ENCODE peak calls at places on chromosomes 13 and 19, in four cellular contexts. One of them, this sample, is unnamed.

GRCh38 chr13:41454170-41454569 is 3.2 kb upstream of the RGCC start:
- DNase-seq in gastrocnemius medialis: no peak
- DNase-seq in GM12892: no peak
- DNase-seq in endothelial cell of umbilical vein: no peak
- DNase-seq in this sample: no peak

GRCh38 chr13:32134991-32135390 is 103.4 kb downstream of the FRY start:
- DNase-seq in gastrocnemius medialis: no peak
- DNase-seq in endothelial cell of umbilical vein: no peak
- DNase-seq in GM12892: no peak
- DNase-seq in this sample: no peak

GRCh38 chr19:13117772-13118423 is at the start of gene NACC1:
- DNase-seq in endothelial cell of umbilical vein: peak; percentile 87
- DNase-seq in gastrocnemius medialis: peak; percentile 88
- DNase-seq in GM12892: peak; percentile 97
- DNase-seq in this sample: peak; percentile 95

GRCh38 chr13:99766641-99767045 is 204.9 kb downstream of the ZIC5 start:
- DNase-seq in gastrocnemius medialis: no peak
- DNase-seq in GM12892: no peak
- DNase-seq in endothelial cell of umbilical vein: no peak
- DNase-seq in this sample: no peak

GRCh38 chr13:18943273-18943672 is 238.4 kb downstream of the TUBA3C start:
- DNase-seq in GM12892: no peak
- DNase-seq in gastrocnemius medialis: no peak
- DNase-seq in endothelial cell of umbilical vein: no peak
- DNase-seq in this sample: no peak

GRCh38 chr13:113963376-113963775 is 10.5 kb downstream of the C13orf46 start:
- DNase-seq in gastrocnemius medialis: no peak
- DNase-seq in GM12892: no peak
- DNase-seq in endothelial cell of umbilical vein: no peak
- DNase-seq in this sample: no peak

GRCh38 chr13:113547248-113547971 is 37.1 kb upstream of the TFDP1 start:
- DNase-seq in gastrocnemius medialis: peak; percentile 29
- DNase-seq in endothelial cell of umbilical vein: peak; percentile 21
- DNase-seq in GM12892: no peak
- DNase-seq in this sample: no peak

GRCh38 chr19:41753159-41753558 is 2.2 kb upstream of the CEACAM6 start:
- DNase-seq in GM12892: peak; percentile 29
- DNase-seq in gastrocnemius medialis: no peak
- DNase-seq in endothelial cell of umbilical vein: peak; percentile 18
- DNase-seq in this sample: peak; percentile 57

GRCh38 chr13:27004866-27005265 is 166.7 kb downstream of the USP12 start:
- DNase-seq in GM12892: no peak
- DNase-seq in gastrocnemius medialis: no peak
- DNase-seq in endothelial cell of umbilical vein: no peak
- DNase-seq in this sample: no peak

GRCh38 chr13:42946927-42947326 is 45.1 kb downstream of the EPSTI1 start:
- DNase-seq in gastrocnemius medialis: no peak
- DNase-seq in GM12892: no peak
- DNase-seq in endothelial cell of umbilical vein: no peak
- DNase-seq in this sample: no peak

GRCh38 chr13:44726214-44726613 is 150.1 kb upstream of the TSC22D1 start:
- DNase-seq in endothelial cell of umbilical vein: no peak
- DNase-seq in gastrocnemius medialis: no peak
- DNase-seq in GM12892: no peak
- DNase-seq in this sample: no peak

GRCh38 chr13:47638627-47639026 is 362.4 kb downstream of the SUCLA2 start:
- DNase-seq in endothelial cell of umbilical vein: no peak
- DNase-seq in gastrocnemius medialis: no peak
- DNase-seq in GM12892: no peak
- DNase-seq in this sample: no peak

GRCh38 chr13:41428155-41428554 is 29.2 kb upstream of the RGCC start:
- DNase-seq in endothelial cell of umbilical vein: no peak
- DNase-seq in GM12892: no peak
- DNase-seq in gastrocnemius medialis: no peak
- DNase-seq in this sample: no peak

GRCh38 chr19:30206187-30206586 is 166.0 kb upstream of the ZNF536 start:
- DNase-seq in endothelial cell of umbilical vein: no peak
- DNase-seq in GM12892: no peak
- DNase-seq in gastrocnemius medialis: no peak
- DNase-seq in this sample: no peak

GRCh38 chr13:113448545-113448884 is 4.8 kb downstream of the ADPRHL1 start:
- DNase-seq in endothelial cell of umbilical vein: no peak
- DNase-seq in gastrocnemius medialis: peak; percentile 76
- DNase-seq in GM12892: no peak
- DNase-seq in this sample: no peak

GRCh38 chr13:41931337-41931736 is 29.6 kb downstream of the VWA8 start:
- DNase-seq in GM12892: no peak
- DNase-seq in gastrocnemius medialis: no peak
- DNase-seq in endothelial cell of umbilical vein: no peak
- DNase-seq in this sample: no peak

GRCh38 chr13:88622362-88622973 is 951.3 kb downstream of the SLITRK5 start:
- DNase-seq in GM12892: no peak
- DNase-seq in endothelial cell of umbilical vein: no peak
- DNase-seq in gastrocnemius medialis: no peak
- DNase-seq in this sample: no peak

GRCh38 chr19:46821512-46822359 is 28.9 kb downstream of the AP2S1 start:
- DNase-seq in endothelial cell of umbilical vein: no peak
- DNase-seq in gastrocnemius medialis: no peak
- DNase-seq in GM12892: peak; percentile 49
- DNase-seq in this sample: no peak

GRCh38 chr13:34654203-34654602 is 287.9 kb upstream of the NBEA start:
- DNase-seq in GM12892: no peak
- DNase-seq in gastrocnemius medialis: no peak
- DNase-seq in endothelial cell of umbilical vein: no peak
- DNase-seq in this sample: no peak

GRCh38 chr19:2171349-2172145 is 7.8 kb downstream of the DOT1L start:
- DNase-seq in gastrocnemius medialis: no peak
- DNase-seq in GM12892: peak; percentile 90
- DNase-seq in endothelial cell of umbilical vein: no peak
- DNase-seq in this sample: no peak

GRCh38 chr13:35818577-35819165 is 312.5 kb downstream of the DCLK1 start:
- DNase-seq in gastrocnemius medialis: no peak
- DNase-seq in endothelial cell of umbilical vein: peak; percentile 43
- DNase-seq in GM12892: no peak
- DNase-seq in this sample: peak; percentile 9

GRCh38 chr19:54684537-54684936 is 21.8 kb downstream of the LILRB4 start:
- DNase-seq in gastrocnemius medialis: no peak
- DNase-seq in GM12892: no peak
- DNase-seq in endothelial cell of umbilical vein: no peak
- DNase-seq in this sample: peak; percentile 20

DNA sequence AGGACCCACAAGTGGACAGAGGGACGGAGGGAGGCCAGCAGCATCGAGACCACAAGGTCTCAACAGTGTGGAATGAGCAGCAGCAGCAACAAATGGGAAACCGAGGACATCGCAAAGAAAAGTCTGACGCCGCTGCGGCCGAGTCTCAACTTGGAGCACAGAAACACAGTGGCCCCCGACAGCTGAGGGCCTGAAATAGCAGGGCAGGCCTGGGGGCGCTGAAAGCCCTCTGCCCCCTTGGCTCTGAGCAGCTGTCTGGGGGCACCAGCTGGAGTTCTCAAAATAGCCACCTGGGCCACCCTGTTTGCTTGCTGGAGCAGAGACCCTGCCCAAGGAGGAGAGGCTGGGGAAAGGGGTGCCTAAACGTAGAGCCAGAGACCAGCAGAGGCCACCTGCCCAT is 5.9 kb upstream of the ISYNA1 start:
- DNase-seq in endothelial cell of umbilical vein: no peak
- DNase-seq in GM12892: no peak
- DNase-seq in gastrocnemius medialis: no peak
- DNase-seq in this sample: no peak
- TF ChIP-seq POLR2A in endothelial cell of umbilical vein: no peak
- TF ChIP-seq POLR2A in GM12892: no peak
- TF ChIP-seq POLR2A in gastrocnemius medialis: no peak
- TF ChIP-seq POLR2A in this sample: no peak

GRCh38 chr13:112248406-112248760 is 127.8 kb upstream of the SPACA7 start:
- DNase-seq in endothelial cell of umbilical vein: no peak
- DNase-seq in GM12892: no peak
- DNase-seq in gastrocnemius medialis: no peak
- DNase-seq in this sample: no peak
- TF ChIP-seq POLR2A in endothelial cell of umbilical vein: no peak
- TF ChIP-seq POLR2A in GM12892: no peak
- TF ChIP-seq POLR2A in gastrocnemius medialis: no peak
- TF ChIP-seq POLR2A in this sample: no peak

GRCh38 chr19:11792942-11793341 is 5.4 kb upstream of the ZNF491 start:
- DNase-seq in gastrocnemius medialis: no peak
- DNase-seq in endothelial cell of umbilical vein: no peak
- DNase-seq in GM12892: no peak
- DNase-seq in this sample: no peak

GRCh38 chr19:11797491-11797890 is 832 bp upstream of the ZNF491 start:
- DNase-seq in gastrocnemius medialis: peak; percentile 91
- DNase-seq in GM12892: peak; percentile 65
- DNase-seq in endothelial cell of umbilical vein: peak; percentile 66
- DNase-seq in this sample: peak; percentile 75

DNA sequence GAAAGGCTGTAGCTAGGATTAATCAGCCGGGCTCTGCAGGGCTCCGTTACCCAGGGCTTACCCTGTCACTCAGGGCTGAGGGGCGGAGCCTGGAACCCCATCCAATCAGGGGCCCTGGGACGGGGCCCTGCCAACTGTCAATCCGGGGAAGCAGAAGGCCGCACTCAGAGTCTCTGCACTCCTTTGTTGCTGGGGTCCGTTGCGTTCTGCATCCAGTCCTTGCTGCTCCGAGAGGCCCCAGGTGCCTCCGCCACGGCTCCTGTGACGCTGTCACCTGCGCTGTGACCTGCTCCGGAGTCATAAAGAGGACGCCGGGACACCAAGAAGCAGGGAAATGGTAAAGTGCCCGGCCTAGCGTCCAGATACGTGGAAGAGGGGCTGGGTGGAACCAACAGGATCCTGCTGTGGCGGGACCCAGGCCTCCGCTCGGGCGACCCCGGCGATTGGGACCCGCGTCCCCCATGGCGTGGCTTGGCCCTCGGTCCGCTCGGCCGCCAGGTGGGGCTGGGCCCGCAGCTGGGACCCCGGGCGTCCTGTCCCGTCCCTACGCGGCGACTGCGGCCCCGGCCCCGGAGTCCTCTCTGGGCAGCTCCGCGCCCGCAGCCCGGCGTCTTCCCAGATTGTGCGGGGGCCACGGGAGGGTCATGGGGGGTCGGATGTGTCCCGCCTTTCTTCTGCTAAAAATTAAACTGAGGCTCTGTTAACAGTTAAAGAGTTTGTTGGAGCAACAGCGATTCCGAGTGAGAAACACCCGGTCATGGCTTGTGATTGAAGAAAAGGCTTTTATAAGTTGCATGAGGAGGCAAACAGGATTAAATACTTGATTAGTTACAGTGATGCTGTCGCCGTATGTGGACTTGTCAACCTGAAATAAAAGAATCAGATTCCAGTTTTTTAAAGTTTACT is at the start of gene ZNF491:
- DNase-seq in GM12892: peak; percentile 95
- DNase-seq in endothelial cell of umbilical vein: peak; percentile 83
- DNase-seq in gastrocnemius medialis: peak; percentile 86
- DNase-seq in this sample: peak; percentile 93
- TF ChIP-seq POLR2A in GM12892: peak; percentile 74
- TF ChIP-seq POLR2A in endothelial cell of umbilical vein: peak; percentile 52
- TF ChIP-seq POLR2A in gastrocnemius medialis: peak; percentile 79
- TF ChIP-seq POLR2A in this sample: peak; percentile 63

DNA sequence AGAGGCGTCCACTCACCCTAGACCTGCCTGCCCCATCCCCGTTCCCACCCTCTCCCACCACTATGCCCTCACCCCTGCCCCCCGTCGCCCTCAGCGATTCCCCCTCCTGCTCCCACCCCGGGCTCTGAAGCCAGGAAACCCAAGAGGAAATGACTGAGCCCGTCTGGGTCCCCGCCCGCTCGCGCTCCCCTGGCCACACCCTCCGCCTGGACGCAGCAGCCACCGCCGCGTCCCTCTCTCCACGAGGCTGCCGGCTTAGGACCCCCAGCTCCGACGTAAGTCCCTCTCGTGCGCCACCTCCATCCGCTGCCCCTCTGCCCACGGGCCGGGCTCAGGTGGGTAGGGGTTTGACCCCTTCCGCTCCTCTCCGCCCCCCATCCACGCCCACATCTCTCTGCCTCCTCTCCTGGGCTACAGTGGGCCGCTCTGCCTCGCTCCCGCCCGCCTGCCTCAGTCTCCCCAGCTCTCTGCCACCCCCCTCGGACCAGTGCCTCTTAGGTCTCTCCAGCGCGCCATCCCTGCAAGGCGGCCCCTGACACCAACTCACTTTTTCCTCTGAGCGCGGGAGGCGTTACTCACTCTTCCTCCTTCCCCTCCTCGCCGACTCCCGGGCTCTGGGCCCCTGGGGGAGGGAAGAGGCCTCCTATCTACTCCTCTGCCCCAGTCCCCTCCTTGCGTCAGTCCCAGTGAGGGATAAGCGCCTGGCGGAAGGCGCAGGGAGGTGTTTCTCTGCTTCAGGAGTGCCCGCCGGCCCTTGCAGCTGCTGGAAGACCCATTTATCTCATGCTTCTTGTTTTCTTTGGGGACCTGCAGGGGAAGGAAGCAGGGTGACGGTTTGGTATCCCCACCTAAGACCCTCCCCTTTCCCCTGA is at the start of gene FXYD5:
- DNase-seq in endothelial cell of umbilical vein: peak; percentile 79
- DNase-seq in GM12892: peak; percentile 69
- DNase-seq in gastrocnemius medialis: peak; percentile 32
- DNase-seq in this sample: peak; percentile 95
- TF ChIP-seq POLR2A in endothelial cell of umbilical vein: peak; percentile 77
- TF ChIP-seq POLR2A in GM12892: peak; percentile 40
- TF ChIP-seq POLR2A in gastrocnemius medialis: peak; percentile 33
- TF ChIP-seq POLR2A in this sample: peak; percentile 67

GRCh38 chr13:28138012-28138755 is at the start of gene PAN3:
- DNase-seq in GM12892: peak; percentile 68
- DNase-seq in gastrocnemius medialis: peak; percentile 87
- DNase-seq in endothelial cell of umbilical vein: peak; percentile 92
- DNase-seq in this sample: peak; percentile 49
- TF ChIP-seq POLR2A in GM12892: peak; percentile 84
- TF ChIP-seq POLR2A in gastrocnemius medialis: peak; percentile 72
- TF ChIP-seq POLR2A in endothelial cell of umbilical vein: peak; percentile 91
- TF ChIP-seq POLR2A in this sample: peak; percentile 67

GRCh38 chr19:49838816-49839588 is 12.0 kb upstream of the PTOV1 start:
- DNase-seq in gastrocnemius medialis: no peak
- DNase-seq in endothelial cell of umbilical vein: no peak
- DNase-seq in GM12892: no peak
- DNase-seq in this sample: no peak
- TF ChIP-seq POLR2A in gastrocnemius medialis: no peak
- TF ChIP-seq POLR2A in endothelial cell of umbilical vein: no peak
- TF ChIP-seq POLR2A in GM12892: no peak
- TF ChIP-seq POLR2A in this sample: no peak